ENCODE peak calls at places on chromosome 1, in six cellular contexts. One of them, this sample, is unnamed.
A peak's percentile ranks its signal among the peaks of the same experiment; 100 is the strongest.

GRCh38 chr1:212477680-212478466 is 45.2 kb downstream of the NENF start:
- DNase-seq in Panc1: no peak
- DNase-seq in RWPE2: peak; percentile 1
- DNase-seq in esophagus muscularis mucosa: no peak
- DNase-seq in brain microvascular endothelial cell: no peak
- DNase-seq in mammary epithelial cell: no peak
- DNase-seq in this sample: peak; percentile 17

GRCh38 chr1:107477233-107477632 is 336.4 kb downstream of the NTNG1 start:
- DNase-seq in Panc1: no peak
- DNase-seq in RWPE2: no peak
- DNase-seq in esophagus muscularis mucosa: no peak
- DNase-seq in brain microvascular endothelial cell: no peak
- DNase-seq in mammary epithelial cell: no peak
- DNase-seq in this sample: no peak

GRCh38 chr1:53765656-53766055 is 26.7 kb upstream of the GLIS1 start:
- DNase-seq in Panc1: no peak
- DNase-seq in RWPE2: no peak
- DNase-seq in esophagus muscularis mucosa: no peak
- DNase-seq in brain microvascular endothelial cell: peak; percentile 52
- DNase-seq in mammary epithelial cell: peak; percentile 11
- DNase-seq in this sample: no peak

GRCh38 chr1:165189011-165189410 is 167.5 kb downstream of the LMX1A start:
- DNase-seq in Panc1: no peak
- DNase-seq in RWPE2: no peak
- DNase-seq in esophagus muscularis mucosa: no peak
- DNase-seq in brain microvascular endothelial cell: no peak
- DNase-seq in mammary epithelial cell: no peak
- DNase-seq in this sample: no peak

GRCh38 chr1:85599076-85599491 is 18.5 kb downstream of the CCN1 start:
- DNase-seq in Panc1: no peak
- DNase-seq in RWPE2: no peak
- DNase-seq in esophagus muscularis mucosa: no peak
- DNase-seq in brain microvascular endothelial cell: no peak
- DNase-seq in mammary epithelial cell: no peak
- DNase-seq in this sample: no peak

GRCh38 chr1:53291574-53291973 is 36.3 kb downstream of the LRP8 start:
- DNase-seq in Panc1: no peak
- DNase-seq in RWPE2: no peak
- DNase-seq in esophagus muscularis mucosa: no peak
- DNase-seq in brain microvascular endothelial cell: peak; percentile 7
- DNase-seq in mammary epithelial cell: no peak
- DNase-seq in this sample: no peak

GRCh38 chr1:64212023-64212422 is 8.6 kb downstream of the UBE2U start:
- DNase-seq in Panc1: no peak
- DNase-seq in RWPE2: no peak
- DNase-seq in esophagus muscularis mucosa: no peak
- DNase-seq in brain microvascular endothelial cell: peak; percentile 35
- DNase-seq in mammary epithelial cell: peak; percentile 32
- DNase-seq in this sample: no peak

GRCh38 chr1:180211156-180211859 is 18.8 kb upstream of the LHX4 start:
- DNase-seq in Panc1: no peak
- DNase-seq in RWPE2: peak; percentile 43
- DNase-seq in esophagus muscularis mucosa: no peak
- DNase-seq in brain microvascular endothelial cell: no peak
- DNase-seq in mammary epithelial cell: no peak
- DNase-seq in this sample: peak; percentile 57

GRCh38 chr1:184315254-184315653 is 71.6 kb upstream of the C1orf21 start:
- DNase-seq in Panc1: no peak
- DNase-seq in RWPE2: no peak
- DNase-seq in esophagus muscularis mucosa: no peak
- DNase-seq in brain microvascular endothelial cell: no peak
- DNase-seq in mammary epithelial cell: no peak
- DNase-seq in this sample: no peak

GRCh38 chr1:17412093-17412870 is 27.2 kb downstream of the RCC2 start:
- DNase-seq in Panc1: no peak
- DNase-seq in RWPE2: no peak
- DNase-seq in esophagus muscularis mucosa: no peak
- DNase-seq in brain microvascular endothelial cell: no peak
- DNase-seq in mammary epithelial cell: no peak
- DNase-seq in this sample: no peak

GRCh38 chr1:68464891-68465290 is 15.1 kb upstream of the RPE65 start:
- DNase-seq in Panc1: no peak
- DNase-seq in RWPE2: no peak
- DNase-seq in esophagus muscularis mucosa: no peak
- DNase-seq in brain microvascular endothelial cell: no peak
- DNase-seq in mammary epithelial cell: no peak
- DNase-seq in this sample: no peak

GRCh38 chr1:245128381-245128780 is 26.4 kb upstream of the KIF26B start:
- DNase-seq in Panc1: no peak
- DNase-seq in RWPE2: no peak
- DNase-seq in esophagus muscularis mucosa: no peak
- DNase-seq in brain microvascular endothelial cell: no peak
- DNase-seq in mammary epithelial cell: no peak
- DNase-seq in this sample: peak; percentile 82

GRCh38 chr1:150696590-150696989 is 364 bp downstream of the GOLPH3L start:
- DNase-seq in Panc1: no peak
- DNase-seq in RWPE2: no peak
- DNase-seq in esophagus muscularis mucosa: no peak
- DNase-seq in brain microvascular endothelial cell: no peak
- DNase-seq in mammary epithelial cell: no peak
- DNase-seq in this sample: no peak

GRCh38 chr1:12215562-12215961 is 14.3 kb upstream of the VPS13D start:
- DNase-seq in Panc1: no peak
- DNase-seq in RWPE2: no peak
- DNase-seq in esophagus muscularis mucosa: no peak
- DNase-seq in brain microvascular endothelial cell: no peak
- DNase-seq in mammary epithelial cell: no peak
- DNase-seq in this sample: no peak

GRCh38 chr1:40243371-40243770 is 4.4 kb upstream of the TMCO2 start:
- DNase-seq in Panc1: no peak
- DNase-seq in RWPE2: no peak
- DNase-seq in esophagus muscularis mucosa: no peak
- DNase-seq in brain microvascular endothelial cell: no peak
- DNase-seq in mammary epithelial cell: no peak
- DNase-seq in this sample: no peak

GRCh38 chr1:36323636-36324321 is at the start of gene EVA1B:
- DNase-seq in Panc1: no peak
- DNase-seq in RWPE2: no peak
- DNase-seq in esophagus muscularis mucosa: no peak
- DNase-seq in brain microvascular endothelial cell: peak; percentile 77
- DNase-seq in mammary epithelial cell: peak; percentile 43
- DNase-seq in this sample: no peak

GRCh38 chr1:91160363-91161075 is 138.7 kb upstream of the ZNF644 start:
- DNase-seq in Panc1: no peak
- DNase-seq in RWPE2: no peak
- DNase-seq in esophagus muscularis mucosa: peak; percentile 90
- DNase-seq in brain microvascular endothelial cell: no peak
- DNase-seq in mammary epithelial cell: no peak
- DNase-seq in this sample: no peak

GRCh38 chr1:32150847-32151246 is 28.6 kb upstream of the TXLNA start:
- DNase-seq in Panc1: no peak
- DNase-seq in RWPE2: no peak
- DNase-seq in esophagus muscularis mucosa: no peak
- DNase-seq in brain microvascular endothelial cell: no peak
- DNase-seq in mammary epithelial cell: no peak
- DNase-seq in this sample: no peak

GRCh38 chr1:206430031-206430983 is 40.0 kb upstream of the IKBKE start:
- DNase-seq in Panc1: no peak
- DNase-seq in RWPE2: no peak
- DNase-seq in esophagus muscularis mucosa: no peak
- DNase-seq in brain microvascular endothelial cell: peak; percentile 54
- DNase-seq in mammary epithelial cell: peak; percentile 92
- DNase-seq in this sample: no peak

GRCh38 chr1:223645903-223646302 is 19.6 kb downstream of the CAPN8 start:
- DNase-seq in Panc1: no peak
- DNase-seq in RWPE2: no peak
- DNase-seq in esophagus muscularis mucosa: no peak
- DNase-seq in brain microvascular endothelial cell: no peak
- DNase-seq in mammary epithelial cell: no peak
- DNase-seq in this sample: no peak

GRCh38 chr1:66291047-66291864 is 242.7 kb upstream of the SGIP1 start:
- DNase-seq in Panc1: no peak
- DNase-seq in RWPE2: no peak
- DNase-seq in esophagus muscularis mucosa: no peak
- DNase-seq in brain microvascular endothelial cell: no peak
- DNase-seq in mammary epithelial cell: no peak
- DNase-seq in this sample: no peak

GRCh38 chr1:2587071-2587859 is 688 bp downstream of the PRXL2B start:
- DNase-seq in Panc1: no peak
- DNase-seq in RWPE2: no peak
- DNase-seq in esophagus muscularis mucosa: no peak
- DNase-seq in brain microvascular endothelial cell: no peak
- DNase-seq in mammary epithelial cell: peak; percentile 12
- DNase-seq in this sample: peak; percentile 90

GRCh38 chr1:3598051-3598471 is 13.2 kb downstream of the MEGF6 start:
- DNase-seq in Panc1: no peak
- DNase-seq in RWPE2: no peak
- DNase-seq in esophagus muscularis mucosa: no peak
- DNase-seq in brain microvascular endothelial cell: no peak
- DNase-seq in mammary epithelial cell: peak; percentile 12
- DNase-seq in this sample: no peak

GRCh38 chr1:246782120-246782900 is 58.1 kb downstream of the SCCPDH start:
- DNase-seq in Panc1: no peak
- DNase-seq in RWPE2: no peak
- DNase-seq in esophagus muscularis mucosa: no peak
- DNase-seq in brain microvascular endothelial cell: peak; percentile 82
- DNase-seq in mammary epithelial cell: peak; percentile 59
- DNase-seq in this sample: peak; percentile 72

GRCh38 chr1:115706774-115707425 is 61.6 kb downstream of the CASQ2 start:
- DNase-seq in Panc1: no peak
- DNase-seq in RWPE2: no peak
- DNase-seq in esophagus muscularis mucosa: no peak
- DNase-seq in brain microvascular endothelial cell: peak; percentile 27
- DNase-seq in mammary epithelial cell: peak; percentile 30
- DNase-seq in this sample: no peak
- TF ChIP-seq CTCF in Panc1: peak; percentile 78
- TF ChIP-seq CTCF in RWPE2: peak; percentile 84
- TF ChIP-seq CTCF in esophagus muscularis mucosa: peak; percentile 43
- TF ChIP-seq CTCF in brain microvascular endothelial cell: peak; percentile 72
- TF ChIP-seq CTCF in mammary epithelial cell: peak; percentile 70
- TF ChIP-seq CTCF in this sample: peak; percentile 88

GRCh38 chr1:87151500-87152421 is 176.9 kb upstream of the LMO4 start:
- DNase-seq in Panc1: no peak
- DNase-seq in RWPE2: no peak
- DNase-seq in esophagus muscularis mucosa: no peak
- DNase-seq in brain microvascular endothelial cell: peak; percentile 69
- DNase-seq in mammary epithelial cell: no peak
- DNase-seq in this sample: no peak
- TF ChIP-seq CTCF in Panc1: peak; percentile 90
- TF ChIP-seq CTCF in RWPE2: no peak
- TF ChIP-seq CTCF in esophagus muscularis mucosa: peak; percentile 61
- TF ChIP-seq CTCF in brain microvascular endothelial cell: peak; percentile 79
- TF ChIP-seq CTCF in mammary epithelial cell: no peak
- TF ChIP-seq CTCF in this sample: peak; percentile 82

GRCh38 chr1:114353233-114353632 is 157.8 kb downstream of the TRIM33 start:
- DNase-seq in Panc1: no peak
- DNase-seq in RWPE2: no peak
- DNase-seq in esophagus muscularis mucosa: peak; percentile 93
- DNase-seq in brain microvascular endothelial cell: peak; percentile 43
- DNase-seq in mammary epithelial cell: peak; percentile 48
- DNase-seq in this sample: no peak
- TF ChIP-seq CTCF in Panc1: no peak
- TF ChIP-seq CTCF in RWPE2: no peak
- TF ChIP-seq CTCF in esophagus muscularis mucosa: no peak
- TF ChIP-seq CTCF in brain microvascular endothelial cell: no peak
- TF ChIP-seq CTCF in mammary epithelial cell: no peak
- TF ChIP-seq CTCF in this sample: no peak

GRCh38 chr1:156154317-156154749 is 948 bp downstream of the SEMA4A start:
- DNase-seq in Panc1: no peak
- DNase-seq in RWPE2: no peak
- DNase-seq in esophagus muscularis mucosa: no peak
- DNase-seq in brain microvascular endothelial cell: no peak
- DNase-seq in mammary epithelial cell: no peak
- DNase-seq in this sample: no peak
- TF ChIP-seq CTCF in Panc1: no peak
- TF ChIP-seq CTCF in RWPE2: no peak
- TF ChIP-seq CTCF in esophagus muscularis mucosa: no peak
- TF ChIP-seq CTCF in brain microvascular endothelial cell: no peak
- TF ChIP-seq CTCF in mammary epithelial cell: no peak
- TF ChIP-seq CTCF in this sample: no peak

GRCh38 chr1:113490384-113490783 is 100.1 kb downstream of the MAGI3 start:
- DNase-seq in Panc1: no peak
- DNase-seq in RWPE2: no peak
- DNase-seq in esophagus muscularis mucosa: no peak
- DNase-seq in brain microvascular endothelial cell: no peak
- DNase-seq in mammary epithelial cell: no peak
- DNase-seq in this sample: no peak

GRCh38 chr1:113493533-113493932 is 103.2 kb downstream of the MAGI3 start:
- DNase-seq in Panc1: no peak
- DNase-seq in RWPE2: no peak
- DNase-seq in esophagus muscularis mucosa: no peak
- DNase-seq in brain microvascular endothelial cell: no peak
- DNase-seq in mammary epithelial cell: no peak
- DNase-seq in this sample: no peak

GRCh38 chr1:113488576-113489177 is 98.4 kb downstream of the MAGI3 start:
- DNase-seq in Panc1: no peak
- DNase-seq in RWPE2: peak; percentile 25
- DNase-seq in esophagus muscularis mucosa: no peak
- DNase-seq in brain microvascular endothelial cell: no peak
- DNase-seq in mammary epithelial cell: peak; percentile 20
- DNase-seq in this sample: peak; percentile 59
- TF ChIP-seq CTCF in Panc1: no peak
- TF ChIP-seq CTCF in RWPE2: no peak
- TF ChIP-seq CTCF in esophagus muscularis mucosa: no peak
- TF ChIP-seq CTCF in brain microvascular endothelial cell: peak; percentile 45
- TF ChIP-seq CTCF in mammary epithelial cell: peak; percentile 55
- TF ChIP-seq CTCF in this sample: no peak

DNA sequence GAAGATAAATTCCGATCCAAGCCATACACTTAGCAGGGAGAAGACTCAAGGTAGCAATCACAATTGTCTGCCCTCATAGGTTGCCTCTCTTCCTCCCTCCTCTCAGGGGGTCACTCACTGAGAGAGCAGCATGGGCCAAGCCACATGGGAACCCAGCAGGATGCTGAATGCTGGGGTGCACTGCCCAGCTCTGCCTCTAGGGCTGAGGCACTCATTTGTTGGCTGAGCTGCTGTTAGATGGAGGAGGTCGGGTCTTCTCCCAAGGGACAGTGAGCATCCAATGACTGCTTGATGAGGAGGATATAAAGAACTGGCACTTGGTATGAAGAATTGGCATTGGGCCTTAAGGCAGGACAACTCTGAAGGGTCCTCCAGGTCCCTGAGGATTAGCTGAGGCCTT is 418.8 kb downstream of the SIPA1L2 start:
- DNase-seq in Panc1: no peak
- DNase-seq in RWPE2: no peak
- DNase-seq in esophagus muscularis mucosa: no peak
- DNase-seq in brain microvascular endothelial cell: no peak
- DNase-seq in mammary epithelial cell: no peak
- DNase-seq in this sample: no peak
- TF ChIP-seq CTCF in Panc1: peak; percentile 27
- TF ChIP-seq CTCF in RWPE2: no peak
- TF ChIP-seq CTCF in esophagus muscularis mucosa: no peak
- TF ChIP-seq CTCF in brain microvascular endothelial cell: peak; percentile 59
- TF ChIP-seq CTCF in mammary epithelial cell: peak; percentile 51
- TF ChIP-seq CTCF in this sample: peak; percentile 44